ENCODE peak calls at places on chromosomes 13 and 19, in ten cellular contexts. S is AG04450, Y is cardiac muscle cell, Q is brain microvascular endothelial cell, L is body of pancreas, A is kidney, X is transverse colon, E is fibroblast of pulmonary artery, O is astrocyte of the cerebellum, I is ascending aorta. J is an unnamed sample.
A peak's percentile ranks its signal among the peaks of the same experiment; 100 is the strongest.

GRCh38 chr19:19805480-19805879 is 16.1 kb downstream of the ZNF506 start:
- DNase-seq in S (no peak), Y (no peak), Q (no peak), L (no peak), A (no peak), X (no peak), E (no peak), O (no peak), I (no peak), J (no peak)

GRCh38 chr13:107421028-107421427 is 794.3 kb downstream of the LIG4 start:
- DNase-seq in S (peak; percentile 7), Y (peak; percentile 20), Q (peak; percentile 35), L (no peak), A (no peak), X (no peak), E (peak; percentile 23), O (peak; percentile 11), I (no peak), J (no peak)

GRCh38 chr13:110156186-110157065 is 150.5 kb downstream of the COL4A1 start:
- DNase-seq in S (no peak), Y (no peak), Q (no peak), L (no peak), A (no peak), X (no peak), E (no peak), O (no peak), I (no peak), J (no peak)

GRCh38 chr13:106986033-106986484 is 418.1 kb upstream of the ARGLU1 start:
- DNase-seq in S (no peak), Y (peak; percentile 66), Q (peak; percentile 1), L (no peak), A (no peak), X (no peak), E (peak; percentile 1), O (peak; percentile 23), I (no peak), J (no peak)

GRCh38 chr13:34161829-34162544 is 344.0 kb downstream of the RFC3 start:
- DNase-seq in S (peak; percentile 43), Y (peak; percentile 77), Q (peak; percentile 42), L (no peak), A (no peak), X (no peak), E (peak; percentile 87), O (peak; percentile 64), I (no peak), J (no peak)

GRCh38 chr19:862529-863304 is 3.3 kb downstream of the CFD start:
- DNase-seq in S (no peak), Y (peak; percentile 61), Q (peak; percentile 26), L (peak; percentile 71), A (peak; percentile 92), X (peak; percentile 76), E (peak; percentile 35), O (no peak), I (no peak), J (peak; percentile 74)

GRCh38 chr13:27151798-27152599 is 19.6 kb downstream of the USP12 start:
- DNase-seq in S (no peak), Y (no peak), Q (peak; percentile 6), L (no peak), A (no peak), X (no peak), E (no peak), O (no peak), I (no peak), J (no peak)

GRCh38 chr13:30746816-30747215 is 11.5 kb downstream of the ALOX5AP start:
- DNase-seq in S (no peak), Y (no peak), Q (no peak), L (no peak), A (no peak), X (no peak), E (no peak), O (no peak), I (no peak), J (no peak)

GRCh38 chr13:36454121-36454520 is 21.8 kb downstream of the CCNA1 start:
- DNase-seq in S (no peak), Y (no peak), Q (no peak), L (no peak), A (no peak), X (no peak), E (no peak), O (no peak), I (no peak), J (no peak)

GRCh38 chr13:36450534-36450933 is 18.2 kb downstream of the CCNA1 start:
- DNase-seq in S (no peak), Y (no peak), Q (no peak), L (no peak), A (no peak), X (no peak), E (no peak), O (no peak), I (no peak), J (no peak)

GRCh38 chr13:36456577-36456976 is 24.3 kb downstream of the CCNA1 start:
- DNase-seq in S (no peak), Y (no peak), Q (no peak), L (no peak), A (no peak), X (no peak), E (no peak), O (no peak), I (no peak), J (no peak)

GRCh38 chr13:36454962-36455361 is 22.7 kb downstream of the CCNA1 start:
- DNase-seq in S (no peak), Y (no peak), Q (no peak), L (no peak), A (no peak), X (no peak), E (no peak), O (no peak), I (no peak), J (no peak)

DNA sequence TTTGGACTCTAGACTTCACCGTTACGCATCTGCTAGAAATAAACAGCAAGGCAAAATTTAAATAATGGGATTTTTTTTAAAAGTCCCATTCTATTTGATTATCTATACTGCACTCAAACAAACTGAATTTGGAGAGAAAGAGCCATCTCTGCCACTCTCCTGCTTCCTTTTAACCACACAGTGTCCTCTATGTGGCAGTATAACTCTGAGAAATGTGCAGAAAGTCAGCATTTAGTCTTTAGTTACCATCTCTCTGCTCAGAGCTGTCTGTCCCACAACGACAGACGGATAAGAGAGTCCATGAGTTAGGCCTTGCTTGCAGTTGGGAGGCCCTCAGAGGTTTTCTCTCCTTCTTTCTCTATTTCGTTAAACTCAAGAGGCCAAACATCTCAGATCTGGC is 21.2 kb downstream of the CCNA1 start:
- DNase-seq in S (no peak), Y (peak; percentile 52), Q (no peak), L (no peak), A (no peak), X (no peak), E (peak; percentile 53), O (no peak), I (no peak), J (no peak)
- TF ChIP-seq CTCF in S (peak; percentile 19), Y (peak; percentile 41), Q (peak; percentile 25), L (peak; percentile 14), A (peak; percentile 23), X (no peak), E (peak; percentile 51), O (peak; percentile 46), I (no peak), J (no peak)

GRCh38 chr13:52711277-52711676 is 28.3 kb downstream of the CNMD start:
- DNase-seq in S (no peak), Y (no peak), Q (no peak), L (no peak), A (no peak), X (no peak), E (no peak), O (no peak), I (no peak), J (no peak)

GRCh38 chr13:52703482-52703881 is 36.1 kb downstream of the CNMD start:
- DNase-seq in S (no peak), Y (no peak), Q (no peak), L (no peak), A (no peak), X (no peak), E (no peak), O (no peak), I (no peak), J (no peak)

GRCh38 chr13:52701728-52702480 is 37.7 kb downstream of the CNMD start:
- DNase-seq in S (no peak), Y (no peak), Q (no peak), L (no peak), A (no peak), X (no peak), E (no peak), O (no peak), I (no peak), J (no peak)

GRCh38 chr13:52706074-52706473 is 33.5 kb downstream of the CNMD start:
- DNase-seq in S (no peak), Y (no peak), Q (no peak), L (no peak), A (no peak), X (no peak), E (no peak), O (no peak), I (no peak), J (no peak)

DNA sequence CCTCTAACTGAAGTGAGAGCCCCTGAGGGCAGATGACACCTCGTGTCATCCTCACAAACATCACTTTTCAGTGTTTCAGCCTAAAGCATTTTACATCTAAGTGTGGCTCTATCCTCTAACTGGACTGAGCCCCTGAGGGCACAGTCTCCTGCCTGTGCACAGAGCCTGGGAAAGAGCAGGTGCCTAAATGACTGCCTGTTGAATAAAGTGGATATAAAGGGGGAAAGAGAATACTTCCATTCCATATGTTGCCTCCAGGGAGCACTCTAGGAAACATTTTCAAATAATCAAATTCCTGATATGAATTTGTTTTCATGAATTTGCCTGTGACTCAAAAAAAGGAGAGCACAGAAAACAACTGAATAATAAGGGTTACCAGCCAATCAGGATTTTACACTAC is 32.2 kb downstream of the CNMD start:
- DNase-seq in S (no peak), Y (peak; percentile 5), Q (no peak), L (no peak), A (no peak), X (no peak), E (no peak), O (no peak), I (no peak), J (no peak)
- TF ChIP-seq CTCF in S (no peak), Y (no peak), Q (no peak), L (no peak), A (no peak), X (no peak), E (no peak), O (no peak), I (no peak), J (no peak)

DNA sequence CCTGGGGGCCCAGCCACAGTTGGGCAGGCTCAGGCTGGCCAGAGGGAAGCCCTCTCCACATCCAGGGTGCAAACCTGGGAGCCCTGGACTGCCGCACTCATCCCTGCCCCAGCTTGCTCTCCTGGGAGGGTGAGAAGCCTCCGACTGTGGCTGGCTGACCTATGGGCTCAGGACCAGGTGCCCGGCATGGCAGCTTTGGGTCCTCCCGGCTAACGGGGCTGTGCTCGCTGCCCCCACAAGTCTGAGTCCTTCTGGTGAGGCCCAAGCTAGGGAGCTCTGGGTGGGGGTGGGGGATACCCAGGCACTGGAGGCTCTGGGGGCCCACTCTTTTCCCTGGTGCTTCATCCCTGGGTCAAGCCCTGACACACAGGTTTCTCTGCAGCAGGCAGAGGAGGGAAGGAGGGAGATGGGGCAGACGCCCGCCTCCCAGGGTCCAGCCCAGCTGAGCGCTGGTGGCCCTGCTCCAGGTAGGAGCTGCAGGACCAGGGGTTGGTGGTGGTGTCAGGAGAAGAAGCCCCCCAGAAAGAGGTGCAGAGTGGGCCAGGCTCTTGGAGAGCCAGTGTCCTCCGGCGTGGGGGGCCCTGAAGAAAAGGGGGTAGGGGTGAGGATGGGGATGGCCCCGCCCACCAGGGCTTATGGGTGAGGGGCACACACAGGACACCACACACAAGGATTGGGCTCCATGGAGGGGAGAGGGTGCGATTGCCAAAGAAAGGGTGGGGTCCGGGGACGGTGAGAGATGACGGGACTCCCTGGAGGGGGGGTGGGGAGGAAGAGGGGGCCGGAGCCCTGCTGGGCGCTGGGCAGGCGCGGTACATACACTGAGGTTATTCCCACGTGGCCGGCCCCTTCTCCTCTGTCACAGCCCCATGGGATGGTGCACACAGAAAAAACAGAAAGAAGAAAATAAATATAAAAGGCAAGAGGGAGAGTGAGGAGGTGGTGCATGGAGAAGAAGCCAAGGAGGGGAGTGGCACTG is 59.9 kb downstream of the IER2 start:
- DNase-seq in S (no peak), Y (no peak), Q (no peak), L (no peak), A (no peak), X (no peak), E (no peak), O (no peak), I (no peak), J (no peak)
- TF ChIP-seq CTCF in S (no peak), Y (no peak), Q (no peak), L (no peak), A (no peak), X (no peak), E (no peak), O (no peak), I (no peak), J (no peak)

GRCh38 chr13:112153364-112153763 is 86.4 kb downstream of the SOX1 start:
- DNase-seq in S (no peak), Y (no peak), Q (no peak), L (no peak), A (no peak), X (no peak), E (no peak), O (no peak), I (no peak), J (no peak)
- TF ChIP-seq CTCF in S (no peak), Y (no peak), Q (no peak), L (no peak), A (no peak), X (no peak), E (no peak), O (no peak), I (no peak), J (no peak)

J was measured in mesothelial cell of epicardium.